ENCODE peak calls at places on chromosome 11, in eight cellular contexts. One of them, this sample, is unnamed.

GRCh38 chr11:88292156-88292844 is 45.2 kb downstream of the CTSC start:
- DNase-seq in NCI-H460: peak
- DNase-seq in Ammon's horn: no peak
- DNase-seq in activated CD8-positive, alpha-beta memory T cell treated with anti-CD3 and anti-CD28 coated beads, Interleukin-2, amount 50 U/mL, for 4 hours: no peak
- DNase-seq in activated T-cell treated with anti-CD3 and anti-CD28 coated beads, Interleukin-2, amount 50 U/mL, for 1 hour: no peak
- DNase-seq in CD8-positive, alpha-beta memory T cell: no peak
- DNase-seq in T-helper 1 cell: no peak
- DNase-seq in left cardiac atrium: peak
- DNase-seq in this sample: peak

GRCh38 chr11:2549491-2549875 is 104.7 kb downstream of the KCNQ1 start:
- DNase-seq in NCI-H460: no peak
- DNase-seq in Ammon's horn: no peak
- DNase-seq in activated CD8-positive, alpha-beta memory T cell treated with anti-CD3 and anti-CD28 coated beads, Interleukin-2, amount 50 U/mL, for 4 hours: no peak
- DNase-seq in CD8-positive, alpha-beta memory T cell: no peak
- DNase-seq in T-helper 1 cell: no peak
- DNase-seq in activated T-cell treated with anti-CD3 and anti-CD28 coated beads, Interleukin-2, amount 50 U/mL, for 1 hour: peak
- DNase-seq in left cardiac atrium: peak
- DNase-seq in this sample: no peak

GRCh38 chr11:126118806-126119205 is 56.1 kb upstream of the CDON start:
- DNase-seq in activated T-cell treated with anti-CD3 and anti-CD28 coated beads, Interleukin-2, amount 50 U/mL, for 1 hour: no peak
- DNase-seq in Ammon's horn: no peak
- DNase-seq in left cardiac atrium: no peak
- DNase-seq in activated CD8-positive, alpha-beta memory T cell treated with anti-CD3 and anti-CD28 coated beads, Interleukin-2, amount 50 U/mL, for 4 hours: no peak
- DNase-seq in T-helper 1 cell: no peak
- DNase-seq in CD8-positive, alpha-beta memory T cell: no peak
- DNase-seq in NCI-H460: no peak
- DNase-seq in this sample: no peak

GRCh38 chr11:18329196-18329870 is 7.0 kb downstream of the GTF2H1 start:
- DNase-seq in activated CD8-positive, alpha-beta memory T cell treated with anti-CD3 and anti-CD28 coated beads, Interleukin-2, amount 50 U/mL, for 4 hours: no peak
- DNase-seq in T-helper 1 cell: no peak
- DNase-seq in left cardiac atrium: no peak
- DNase-seq in NCI-H460: peak
- DNase-seq in CD8-positive, alpha-beta memory T cell: no peak
- DNase-seq in Ammon's horn: no peak
- DNase-seq in activated T-cell treated with anti-CD3 and anti-CD28 coated beads, Interleukin-2, amount 50 U/mL, for 1 hour: no peak
- DNase-seq in this sample: no peak

GRCh38 chr11:33690290-33691050 is 10.2 kb downstream of the C11orf91 start:
- DNase-seq in T-helper 1 cell: no peak
- DNase-seq in activated CD8-positive, alpha-beta memory T cell treated with anti-CD3 and anti-CD28 coated beads, Interleukin-2, amount 50 U/mL, for 4 hours: no peak
- DNase-seq in NCI-H460: peak
- DNase-seq in activated T-cell treated with anti-CD3 and anti-CD28 coated beads, Interleukin-2, amount 50 U/mL, for 1 hour: no peak
- DNase-seq in CD8-positive, alpha-beta memory T cell: no peak
- DNase-seq in Ammon's horn: peak
- DNase-seq in left cardiac atrium: peak
- DNase-seq in this sample: no peak

GRCh38 chr11:8267831-8268529 is 4.3 kb upstream of the LMO1 start:
- DNase-seq in Ammon's horn: no peak
- DNase-seq in activated CD8-positive, alpha-beta memory T cell treated with anti-CD3 and anti-CD28 coated beads, Interleukin-2, amount 50 U/mL, for 4 hours: no peak
- DNase-seq in NCI-H460: no peak
- DNase-seq in CD8-positive, alpha-beta memory T cell: no peak
- DNase-seq in T-helper 1 cell: no peak
- DNase-seq in left cardiac atrium: no peak
- DNase-seq in activated T-cell treated with anti-CD3 and anti-CD28 coated beads, Interleukin-2, amount 50 U/mL, for 1 hour: peak
- DNase-seq in this sample: peak

GRCh38 chr11:42631223-42631843 is 680.5 kb upstream of the API5 start:
- DNase-seq in CD8-positive, alpha-beta memory T cell: no peak
- DNase-seq in Ammon's horn: peak
- DNase-seq in NCI-H460: no peak
- DNase-seq in T-helper 1 cell: no peak
- DNase-seq in activated T-cell treated with anti-CD3 and anti-CD28 coated beads, Interleukin-2, amount 50 U/mL, for 1 hour: no peak
- DNase-seq in activated CD8-positive, alpha-beta memory T cell treated with anti-CD3 and anti-CD28 coated beads, Interleukin-2, amount 50 U/mL, for 4 hours: no peak
- DNase-seq in left cardiac atrium: no peak
- DNase-seq in this sample: no peak

GRCh38 chr11:95708681-95709080 is 80.9 kb downstream of the FAM76B start:
- DNase-seq in NCI-H460: no peak
- DNase-seq in CD8-positive, alpha-beta memory T cell: no peak
- DNase-seq in activated CD8-positive, alpha-beta memory T cell treated with anti-CD3 and anti-CD28 coated beads, Interleukin-2, amount 50 U/mL, for 4 hours: no peak
- DNase-seq in left cardiac atrium: no peak
- DNase-seq in activated T-cell treated with anti-CD3 and anti-CD28 coated beads, Interleukin-2, amount 50 U/mL, for 1 hour: no peak
- DNase-seq in T-helper 1 cell: no peak
- DNase-seq in Ammon's horn: no peak
- DNase-seq in this sample: no peak

GRCh38 chr11:116335891-116336290 is 436.9 kb downstream of the BUD13 start:
- DNase-seq in NCI-H460: no peak
- DNase-seq in activated T-cell treated with anti-CD3 and anti-CD28 coated beads, Interleukin-2, amount 50 U/mL, for 1 hour: no peak
- DNase-seq in T-helper 1 cell: no peak
- DNase-seq in activated CD8-positive, alpha-beta memory T cell treated with anti-CD3 and anti-CD28 coated beads, Interleukin-2, amount 50 U/mL, for 4 hours: no peak
- DNase-seq in CD8-positive, alpha-beta memory T cell: no peak
- DNase-seq in Ammon's horn: no peak
- DNase-seq in left cardiac atrium: no peak
- DNase-seq in this sample: no peak

This sample was measured in Peyer's patch.